ENCODE peak calls at places on chromosome X, in six cellular contexts. S, L, U, I, F and H are unnamed samples.

GRCh38 chrX:105190252-105190853 is 30.1 kb downstream of the TEX13A start:
- DNase-seq in S (peak; percentile 10), U (no peak), F (peak; percentile 7), I (no peak), L (no peak), H (peak; percentile 32)

GRCh38 chrX:9865804-9866471 is 79.7 kb downstream of the SHROOM2 start:
- DNase-seq in U (no peak), F (no peak), L (no peak), S (no peak), I (peak; percentile 87), H (no peak)

GRCh38 chrX:150692837-150693781 is at the start of gene MTMR1:
- DNase-seq in U (no peak), S (peak; percentile 83), F (peak; percentile 84), L (no peak), I (no peak), H (peak; percentile 19)

GRCh38 chrX:53435997-53436396 is 1.8 kb upstream of the HSD17B10 start:
- DNase-seq in I (peak; percentile 51), F (peak; percentile 84), L (no peak), S (peak; percentile 69), U (peak; percentile 9), H (peak; percentile 84)

GRCh38 chrX:49071877-49072711 is 1.7 kb downstream of the PRAF2 start:
- DNase-seq in U (no peak), F (peak; percentile 71), S (peak; percentile 31), L (peak; percentile 65), I (no peak), H (no peak)

GRCh38 chrX:28312965-28313364 is 274.3 kb upstream of the IL1RAPL1 start:
- DNase-seq in I (no peak), U (no peak), F (no peak), L (no peak), S (no peak), H (no peak)

GRCh38 chrX:22950278-22951266 is 49.2 kb upstream of the DDX53 start:
- DNase-seq in F (no peak), I (no peak), U (no peak), S (no peak), L (no peak), H (no peak)

GRCh38 chrX:119410027-119410819 is 11.1 kb downstream of the SLC25A43 start:
- DNase-seq in U (no peak), F (no peak), I (peak; percentile 49), L (no peak), S (no peak), H (no peak)

GRCh38 chrX:153723351-153724251 is 586 bp downstream of the BCAP31 start:
- DNase-seq in L (no peak), U (no peak), S (peak; percentile 62), I (no peak), F (peak; percentile 68), H (peak; percentile 44)

GRCh38 chrX:129744881-129745321 is 6.1 kb downstream of the XPNPEP2 start:
- DNase-seq in S (no peak), F (no peak), U (no peak), I (no peak), L (no peak), H (no peak)

GRCh38 chrX:18887177-18887820 is 96.6 kb downstream of the PHKA2 start:
- DNase-seq in F (no peak), S (no peak), U (no peak), I (no peak), L (no peak), H (no peak)

GRCh38 chrX:102959471-102959870 is 22.4 kb downstream of the RAB40AL start:
- DNase-seq in U (no peak), S (no peak), L (no peak), F (no peak), I (peak; percentile 4), H (no peak)

GRCh38 chrX:129793604-129794191 is 13.9 kb downstream of the SASH3 start:
- DNase-seq in L (no peak), S (no peak), I (no peak), F (no peak), U (no peak), H (no peak)

GRCh38 chrX:70479197-70479969 is 34.7 kb downstream of the DLG3 start:
- DNase-seq in F (no peak), S (no peak), L (no peak), U (no peak), I (no peak), H (peak; percentile 15)

GRCh38 chrX:48468693-48469691 is 1.1 kb downstream of the SLC38A5 start:
- DNase-seq in I (no peak), F (no peak), L (no peak), U (no peak), S (peak; percentile 44), H (no peak)

GRCh38 chrX:25175743-25176142 is 160.0 kb upstream of the ARX start:
- DNase-seq in F (no peak), I (no peak), U (no peak), L (no peak), S (no peak), H (no peak)

GRCh38 chrX:134971926-134972325 is 18.9 kb upstream of the SMIM10 start:
- DNase-seq in F (no peak), L (no peak), I (no peak), U (no peak), S (no peak), H (no peak)

DNA sequence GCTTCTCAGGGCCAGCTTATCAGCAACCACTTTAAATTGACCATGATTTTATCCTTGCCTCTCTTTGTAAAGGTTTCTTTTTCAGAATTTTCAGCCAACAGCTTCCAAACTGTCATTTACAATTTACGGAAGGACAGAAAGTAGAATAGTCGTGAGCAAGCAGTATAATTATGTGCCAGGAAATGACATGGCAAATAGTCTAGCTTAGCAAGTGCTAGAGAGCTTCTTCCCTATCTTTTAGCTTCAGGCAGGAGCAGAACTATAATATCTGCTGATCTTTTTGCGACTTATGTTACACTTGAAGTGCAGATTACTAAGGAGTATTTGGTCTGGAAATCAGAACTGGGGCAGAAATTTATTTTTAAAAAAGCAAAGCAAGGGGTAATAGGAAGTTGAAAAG is 123.0 kb upstream of the AP1S2 start:
- DNase-seq in I (no peak), U (no peak), L (no peak), F (no peak), S (no peak), H (no peak)
- TF ChIP-seq JUND in I (no peak), U (no peak), L (no peak), F (no peak), S (no peak), H (no peak)

GRCh38 chrX:16924631-16925239 is 21.7 kb upstream of the REPS2 start:
- DNase-seq in U (no peak), I (no peak), L (no peak), F (no peak), S (no peak), H (no peak)
- TF ChIP-seq JUND in U (no peak), I (no peak), L (no peak), F (no peak), S (no peak), H (no peak)

DNA sequence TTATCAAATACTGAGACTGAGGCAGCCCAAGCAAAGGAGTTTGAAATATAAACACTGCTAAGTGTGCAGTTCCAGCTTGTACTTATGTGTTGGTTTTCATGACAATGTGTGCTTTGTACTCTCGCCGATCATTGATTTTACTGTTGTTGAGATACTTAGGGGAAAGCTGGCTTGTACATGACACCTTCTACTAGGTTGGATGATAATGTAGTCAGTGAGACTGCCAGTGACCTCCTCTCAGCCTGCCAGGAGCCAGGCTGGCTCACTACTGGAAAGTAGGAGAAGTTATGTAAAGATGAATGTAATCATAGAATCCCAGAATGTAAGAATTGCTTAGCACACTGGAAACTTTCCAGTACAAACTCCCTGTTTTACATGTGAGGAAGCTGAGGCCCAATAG is 132.0 kb downstream of the AFF2 start:
- DNase-seq in S (no peak), U (no peak), L (no peak), I (no peak), F (no peak), H (no peak)
- TF ChIP-seq JUND in S (no peak), U (no peak), L (no peak), I (no peak), F (no peak), H (no peak)

DNA sequence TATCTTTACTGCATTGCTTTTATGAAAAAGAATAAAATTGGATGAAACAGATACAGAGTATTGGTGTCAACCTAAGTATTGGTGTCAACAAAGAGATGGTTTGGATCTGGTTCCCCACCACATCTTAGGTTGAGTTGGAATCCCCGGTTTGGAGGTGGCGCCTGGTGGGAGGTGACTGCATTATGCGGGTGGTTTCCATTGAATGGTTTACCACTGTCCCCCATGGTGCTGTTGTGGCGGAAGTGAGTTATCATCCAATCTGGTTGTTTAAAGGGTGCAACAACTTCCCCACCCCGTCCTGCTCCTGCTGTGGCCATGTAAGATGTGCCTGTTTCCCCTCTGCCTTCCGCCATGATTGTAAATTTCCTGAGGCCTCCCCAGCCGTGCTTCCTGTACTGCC is 52.8 kb upstream of the CD99 start:
- DNase-seq in L (no peak), U (no peak), F (no peak), S (no peak), I (no peak), H (no peak)
- TF ChIP-seq JUND in L (no peak), U (no peak), F (no peak), S (no peak), I (no peak), H (no peak)